ENCODE peak calls at places on chromosomes 1 and 21, in four cellular contexts. W is A549, Q is K562, G is GM12892. B is an unnamed sample.

GRCh38 chr1:6507461-6507911 is 16.0 kb upstream of the PLEKHG5 start:
- DNase-seq in W (no peak), Q (no peak), G (no peak), B (no peak)

GRCh38 chr1:180501865-180502360 is 464 bp downstream of the ACBD6 start:
- DNase-seq in W (peak), Q (no peak), G (peak), B (no peak)

GRCh38 chr1:190711069-190711468 is 233.4 kb upstream of the BRINP3 start:
- DNase-seq in W (no peak), Q (no peak), G (no peak), B (no peak)

GRCh38 chr1:62391369-62391971 is 45.4 kb upstream of the USP1 start:
- DNase-seq in W (no peak), Q (peak), G (no peak), B (peak)

GRCh38 chr1:218476385-218476784 is 131.2 kb downstream of the TGFB2 start:
- DNase-seq in W (no peak), Q (no peak), G (no peak), B (no peak)

GRCh38 chr1:94708811-94709210 is 111.3 kb upstream of the SLC44A3 start:
- DNase-seq in W (no peak), Q (no peak), G (no peak), B (no peak)

GRCh38 chr21:34965200-34966174 is 83.6 kb downstream of the RUNX1 start:
- DNase-seq in W (no peak), Q (no peak), G (no peak), B (no peak)

GRCh38 chr1:247060771-247061170 is 17.8 kb downstream of the ZNF670 start:
- DNase-seq in W (no peak), Q (no peak), G (no peak), B (no peak)

GRCh38 chr21:30209571-30209970 is 6.3 kb downstream of the CLDN8 start:
- DNase-seq in W (no peak), Q (no peak), G (no peak), B (no peak)

GRCh38 chr1:213394837-213395236 is 343.8 kb downstream of the RPS6KC1 start:
- DNase-seq in W (no peak), Q (no peak), G (no peak), B (no peak)

GRCh38 chr21:36551326-36551725 is 71.4 kb upstream of the CLDN14 start:
- DNase-seq in W (no peak), Q (no peak), G (no peak), B (no peak)

GRCh38 chr1:88330201-88330600 is 353.9 kb upstream of the PKN2 start:
- DNase-seq in W (no peak), Q (no peak), G (no peak), B (no peak)

GRCh38 chr1:211934315-211934714 is 101.0 kb downstream of the INTS7 start:
- DNase-seq in W (no peak), Q (no peak), G (no peak), B (no peak)

GRCh38 chr1:87330201-87330953 is 1.7 kb downstream of the LMO4 start:
- DNase-seq in W (no peak), Q (no peak), G (no peak), B (peak)

GRCh38 chr1:39076799-39077148 is 50.6 kb downstream of the NDUFS5 start:
- DNase-seq in W (no peak), Q (no peak), G (no peak), B (no peak)

GRCh38 chr1:241250465-241250864 is 106.5 kb downstream of the RGS7 start:
- DNase-seq in W (no peak), Q (no peak), G (no peak), B (no peak)

GRCh38 chr1:39132505-39133339 is 71.8 kb upstream of the MACF1 start:
- DNase-seq in W (peak), Q (no peak), G (no peak), B (no peak)

GRCh38 chr21:36097427-36098230 is 27.8 kb downstream of the CBR1 start:
- DNase-seq in W (no peak), Q (no peak), G (no peak), B (no peak)

GRCh38 chr21:33402011-33402979 is 918 bp upstream of the IFNGR2 start:
- DNase-seq in W (peak), Q (no peak), G (peak), B (peak)

GRCh38 chr1:25484096-25484495 is 53.4 kb downstream of the MACO1 start:
- DNase-seq in W (no peak), Q (no peak), G (no peak), B (peak)

GRCh38 chr1:216923601-216924000 is 200.4 kb upstream of the ESRRG start:
- DNase-seq in W (no peak), Q (no peak), G (no peak), B (no peak)

GRCh38 chr1:200362421-200362820 is 47.4 kb downstream of the ZNF281 start:
- DNase-seq in W (no peak), Q (no peak), G (no peak), B (no peak)

DNA sequence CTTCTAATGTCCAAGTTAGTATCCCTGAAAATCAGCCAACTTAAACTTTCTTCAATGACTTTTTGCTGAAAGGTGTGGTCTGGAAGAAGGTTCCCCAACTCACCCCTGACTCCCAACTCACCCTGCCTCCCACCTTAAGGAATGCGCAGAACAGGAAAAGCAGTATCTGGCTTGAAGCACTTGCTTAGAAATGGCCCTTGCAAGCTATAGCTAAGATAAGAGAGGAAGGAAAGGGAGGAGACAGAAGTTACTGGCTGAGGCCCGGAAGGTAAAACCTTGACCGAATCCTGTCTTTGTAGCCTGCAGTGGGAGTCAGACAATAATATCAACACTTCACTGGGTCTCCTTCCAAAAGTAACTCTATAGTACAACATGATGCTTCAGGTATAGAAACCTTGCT is 2.9 kb downstream of the CYYR1 start:
- DNase-seq in W (no peak), Q (no peak), G (no peak), B (no peak)
- TF ChIP-seq POLR2A in W (no peak), Q (no peak), G (no peak), B (no peak)

DNA sequence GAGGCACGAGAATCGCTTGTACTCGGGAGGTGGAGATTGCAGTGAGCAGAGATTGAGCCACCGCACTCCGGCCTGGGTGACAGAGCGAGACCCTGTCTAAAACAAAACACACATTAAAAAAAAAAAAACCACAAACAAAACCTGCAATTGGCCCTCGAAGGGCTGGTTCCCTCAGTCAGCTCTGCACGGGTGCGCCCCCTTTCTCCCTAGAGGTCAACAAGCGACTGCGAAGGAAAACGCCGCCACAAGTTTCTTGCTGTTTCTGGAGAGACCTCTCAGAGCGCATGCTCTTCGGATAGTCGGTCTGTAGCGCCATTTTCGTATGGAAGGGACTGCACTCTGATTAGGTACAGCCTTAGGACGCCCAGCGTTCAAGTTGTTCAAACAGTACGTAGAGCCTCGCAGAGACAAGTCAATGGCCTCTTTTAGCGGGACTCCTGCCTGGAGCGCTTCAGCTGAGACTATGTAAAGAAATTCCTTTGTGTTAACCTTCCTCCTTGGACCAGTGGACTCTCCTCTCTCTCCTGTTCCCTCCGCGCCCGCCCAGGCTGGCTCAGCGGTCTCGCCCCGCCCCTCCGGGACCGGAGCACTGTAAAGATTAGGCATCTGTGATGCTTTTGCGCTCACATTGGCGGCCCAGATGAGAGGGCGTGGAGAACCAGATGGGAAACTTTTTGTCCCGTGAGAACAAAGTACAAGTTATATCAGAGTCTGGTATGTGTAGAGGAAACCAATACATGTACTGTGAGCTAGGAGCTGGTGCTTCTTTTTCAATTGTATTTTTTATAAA is 1.0 kb upstream of the CDC14A start:
- DNase-seq in W (peak), Q (peak), G (peak), B (peak)
- TF ChIP-seq POLR2A in W (peak), Q (peak), G (peak), B (no peak)

GRCh38 chr1:229012823-229013222 is 258.1 kb upstream of the RAB4A start:
- DNase-seq in W (no peak), Q (no peak), G (no peak), B (no peak)

GRCh38 chr1:229018674-229019295 is 252.1 kb upstream of the RAB4A start:
- DNase-seq in W (no peak), Q (no peak), G (no peak), B (no peak)

GRCh38 chr1:229011022-229011421 is 259.9 kb upstream of the RAB4A start:
- DNase-seq in W (no peak), Q (no peak), G (no peak), B (no peak)

GRCh38 chr1:229015791-229016190 is 255.1 kb upstream of the RAB4A start:
- DNase-seq in W (no peak), Q (no peak), G (no peak), B (peak)

DNA sequence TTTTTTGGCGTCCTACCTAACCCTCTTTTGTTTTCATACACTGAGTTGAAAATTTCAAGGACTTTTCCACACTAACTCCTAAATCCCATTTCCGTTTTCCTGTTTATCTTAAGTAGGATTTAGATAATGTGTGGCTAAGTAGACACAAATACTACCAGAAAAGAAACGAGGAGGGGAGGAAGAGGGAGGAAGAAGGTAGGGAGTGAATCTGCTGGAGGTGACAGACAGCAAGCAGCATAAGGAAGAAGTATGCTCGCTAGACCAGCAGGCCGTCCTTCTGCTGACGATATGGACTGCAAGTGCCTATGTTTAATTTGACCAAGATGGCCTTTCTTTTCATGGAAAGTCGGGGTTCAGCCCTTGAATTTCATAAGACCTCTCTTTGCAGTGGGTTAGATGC is 256.9 kb upstream of the RAB4A start:
- DNase-seq in W (no peak), Q (no peak), G (no peak), B (no peak)
- TF ChIP-seq POLR2A in W (no peak), Q (no peak), G (no peak), B (no peak)

DNA sequence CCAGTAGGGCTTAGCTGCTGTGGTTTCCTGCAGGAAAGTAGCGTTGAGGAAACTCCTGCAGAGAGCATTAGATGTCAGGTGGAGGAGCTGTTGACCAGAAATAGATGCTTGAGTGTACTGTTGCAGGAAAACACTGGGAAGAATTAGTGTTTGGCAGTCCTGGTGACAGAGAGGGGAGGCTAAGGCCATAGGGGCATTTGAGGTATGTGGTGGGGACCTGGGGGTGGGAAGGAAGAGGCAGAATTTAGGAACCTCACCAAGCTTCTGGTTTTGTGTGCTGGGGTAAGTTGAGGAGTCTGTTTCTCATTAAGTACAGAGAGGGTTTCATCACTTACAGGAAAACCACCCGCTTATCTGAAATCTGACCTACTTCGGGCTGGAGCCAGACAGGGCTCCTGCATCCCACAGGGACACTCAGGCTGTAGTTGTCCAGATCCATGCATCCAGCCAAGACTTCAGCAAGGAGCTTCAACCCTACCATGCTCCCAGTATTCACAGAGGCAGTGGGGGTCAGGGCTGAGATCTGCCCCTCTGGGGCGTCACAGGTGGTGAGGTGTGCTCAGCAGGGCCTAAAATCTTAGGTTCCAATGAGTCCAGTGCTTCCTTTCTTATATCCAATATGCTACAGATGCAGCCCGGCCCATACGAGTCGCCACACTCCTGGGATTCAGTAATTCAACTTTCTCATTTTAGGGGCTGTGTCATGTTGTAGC is 15.1 kb downstream of the SH2D2A start:
- DNase-seq in W (no peak), Q (no peak), G (no peak), B (no peak)
- TF ChIP-seq POLR2A in W (no peak), Q (peak), G (peak), B (no peak)

GRCh38 chr21:39348355-39349210 is at the start of gene HMGN1:
- DNase-seq in W (peak), Q (peak), G (peak), B (peak)
- TF ChIP-seq POLR2A in W (peak), Q (peak), G (peak), B (no peak)

GRCh38 chr1:85200870-85201339 is at the start of gene SYDE2:
- DNase-seq in W (peak), Q (peak), G (peak), B (peak)
- TF ChIP-seq POLR2A in W (no peak), Q (peak), G (peak), B (no peak)

GRCh38 chr21:41692216-41692615 is 74.6 kb downstream of the RIPK4 start:
- DNase-seq in W (no peak), Q (no peak), G (no peak), B (no peak)
- TF ChIP-seq POLR2A in W (no peak), Q (no peak), G (no peak), B (no peak)

B was measured in testis.